ENCODE peak calls at places on chromosomes 7 and 10, in seven cellular contexts. One of them, this sample, is unnamed.

GRCh38 chr7:11698273-11698930 is 133.6 kb downstream of the THSD7A start:
- DNase-seq in prostate gland: no peak
- DNase-seq in HCT116: no peak
- DNase-seq in HepG2: no peak
- DNase-seq in upper lobe of left lung: no peak
- DNase-seq in transverse colon: no peak
- DNase-seq in breast epithelium: no peak
- DNase-seq in this sample: no peak

GRCh38 chr7:628826-629225 is 97.7 kb upstream of the DNAAF5 start:
- DNase-seq in HCT116: no peak
- DNase-seq in breast epithelium: no peak
- DNase-seq in HepG2: no peak
- DNase-seq in upper lobe of left lung: no peak
- DNase-seq in transverse colon: no peak
- DNase-seq in prostate gland: no peak
- DNase-seq in this sample: no peak

GRCh38 chr7:84232653-84233052 is 38.1 kb upstream of the SEMA3A start:
- DNase-seq in HCT116: no peak
- DNase-seq in prostate gland: no peak
- DNase-seq in upper lobe of left lung: no peak
- DNase-seq in HepG2: no peak
- DNase-seq in transverse colon: no peak
- DNase-seq in breast epithelium: no peak
- DNase-seq in this sample: no peak

GRCh38 chr7:607938-608337 is 88.3 kb upstream of the PDGFA start:
- DNase-seq in transverse colon: no peak
- DNase-seq in prostate gland: no peak
- DNase-seq in HCT116: no peak
- DNase-seq in HepG2: no peak
- DNase-seq in upper lobe of left lung: no peak
- DNase-seq in breast epithelium: no peak
- DNase-seq in this sample: no peak

GRCh38 chr10:4525095-4525494 is 300.9 kb upstream of the AKR1E2 start:
- DNase-seq in prostate gland: no peak
- DNase-seq in transverse colon: no peak
- DNase-seq in HCT116: no peak
- DNase-seq in HepG2: no peak
- DNase-seq in upper lobe of left lung: no peak
- DNase-seq in breast epithelium: no peak
- DNase-seq in this sample: no peak

GRCh38 chr7:39688611-39689485 is 65.5 kb downstream of the RALA start:
- DNase-seq in HepG2: no peak
- DNase-seq in upper lobe of left lung: no peak
- DNase-seq in breast epithelium: no peak
- DNase-seq in prostate gland: no peak
- DNase-seq in transverse colon: no peak
- DNase-seq in HCT116: no peak
- DNase-seq in this sample: no peak

GRCh38 chr7:95318501-95318900 is 5.8 kb downstream of the PON1 start:
- DNase-seq in breast epithelium: no peak
- DNase-seq in HepG2: peak; percentile 68
- DNase-seq in prostate gland: no peak
- DNase-seq in transverse colon: no peak
- DNase-seq in HCT116: no peak
- DNase-seq in upper lobe of left lung: no peak
- DNase-seq in this sample: no peak

GRCh38 chr7:129160161-129160911 is 15.8 kb downstream of the TSPAN33 start:
- DNase-seq in HCT116: no peak
- DNase-seq in breast epithelium: no peak
- DNase-seq in prostate gland: no peak
- DNase-seq in HepG2: no peak
- DNase-seq in upper lobe of left lung: no peak
- DNase-seq in transverse colon: no peak
- DNase-seq in this sample: no peak

GRCh38 chr7:134920026-134920758 is 66.1 kb upstream of the AGBL3 start:
- DNase-seq in prostate gland: no peak
- DNase-seq in HCT116: no peak
- DNase-seq in breast epithelium: no peak
- DNase-seq in transverse colon: no peak
- DNase-seq in upper lobe of left lung: no peak
- DNase-seq in HepG2: no peak
- DNase-seq in this sample: no peak

GRCh38 chr10:44897049-44897448 is 14.1 kb upstream of the TMEM72 start:
- DNase-seq in transverse colon: no peak
- DNase-seq in prostate gland: no peak
- DNase-seq in HCT116: no peak
- DNase-seq in upper lobe of left lung: no peak
- DNase-seq in HepG2: no peak
- DNase-seq in breast epithelium: no peak
- DNase-seq in this sample: no peak

GRCh38 chr7:110371709-110372108 is 719.2 kb upstream of the LRRN3 start:
- DNase-seq in prostate gland: no peak
- DNase-seq in breast epithelium: no peak
- DNase-seq in transverse colon: no peak
- DNase-seq in HCT116: no peak
- DNase-seq in HepG2: no peak
- DNase-seq in upper lobe of left lung: no peak
- DNase-seq in this sample: no peak

GRCh38 chr7:110372685-110373084 is 718.2 kb upstream of the LRRN3 start:
- DNase-seq in HCT116: no peak
- DNase-seq in HepG2: no peak
- DNase-seq in upper lobe of left lung: no peak
- DNase-seq in transverse colon: no peak
- DNase-seq in prostate gland: no peak
- DNase-seq in breast epithelium: no peak
- DNase-seq in this sample: no peak

GRCh38 chr7:110375068-110375467 is 715.9 kb upstream of the LRRN3 start:
- DNase-seq in HCT116: no peak
- DNase-seq in breast epithelium: no peak
- DNase-seq in prostate gland: no peak
- DNase-seq in transverse colon: no peak
- DNase-seq in HepG2: no peak
- DNase-seq in upper lobe of left lung: no peak
- DNase-seq in this sample: no peak

DNA sequence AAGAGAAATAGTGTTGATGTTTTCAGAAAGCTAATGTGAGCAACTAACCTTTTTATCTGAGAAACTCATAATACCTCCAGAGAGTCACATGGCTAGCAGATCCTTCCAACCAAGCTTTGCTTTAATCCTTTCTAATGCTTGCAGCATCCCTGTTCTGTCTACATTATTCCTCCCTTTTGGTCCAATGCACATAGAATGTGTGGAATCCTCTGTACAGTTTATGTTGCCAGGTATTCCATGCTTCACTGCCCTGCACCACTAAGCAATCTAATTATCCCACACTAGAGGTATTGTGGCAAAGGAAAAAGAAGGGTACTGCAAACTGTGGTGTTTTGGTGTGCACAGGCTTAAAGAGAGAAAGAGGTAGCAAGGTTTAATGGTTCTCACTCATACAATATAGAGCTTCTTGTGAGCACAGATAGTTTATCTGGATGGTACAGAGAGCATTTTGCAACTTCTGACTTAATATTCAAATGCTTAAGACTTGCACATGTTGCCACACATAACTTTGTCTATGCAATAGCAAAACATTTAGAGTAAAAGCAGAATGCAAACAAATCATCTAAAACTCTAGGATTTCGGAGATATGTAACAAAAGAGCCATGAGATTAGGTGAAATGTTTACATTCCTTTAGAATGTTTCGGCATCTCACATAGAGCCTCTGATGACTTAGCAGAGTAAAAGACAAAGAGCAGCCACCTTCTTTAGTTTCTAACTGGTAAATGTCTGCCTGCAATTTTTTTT is 717.2 kb upstream of the LRRN3 start:
- DNase-seq in upper lobe of left lung: no peak
- DNase-seq in prostate gland: no peak
- DNase-seq in HCT116: no peak
- DNase-seq in transverse colon: no peak
- DNase-seq in HepG2: no peak
- DNase-seq in breast epithelium: no peak
- DNase-seq in this sample: no peak
- TF ChIP-seq POLR2AphosphoS5 in upper lobe of left lung: no peak
- TF ChIP-seq POLR2AphosphoS5 in prostate gland: no peak
- TF ChIP-seq POLR2AphosphoS5 in HCT116: no peak
- TF ChIP-seq POLR2AphosphoS5 in transverse colon: no peak
- TF ChIP-seq POLR2AphosphoS5 in HepG2: no peak
- TF ChIP-seq POLR2AphosphoS5 in breast epithelium: no peak
- TF ChIP-seq POLR2AphosphoS5 in this sample: no peak

GRCh38 chr10:29734980-29735627 is 100.3 kb upstream of the SVIL start:
- DNase-seq in prostate gland: peak; percentile 33
- DNase-seq in transverse colon: peak; percentile 66
- DNase-seq in upper lobe of left lung: peak; percentile 71
- DNase-seq in HepG2: no peak
- DNase-seq in breast epithelium: peak; percentile 55
- DNase-seq in HCT116: no peak
- DNase-seq in this sample: peak; percentile 88
- TF ChIP-seq POLR2A in prostate gland: no peak
- TF ChIP-seq POLR2A in transverse colon: no peak
- TF ChIP-seq POLR2A in upper lobe of left lung: peak; percentile 58
- TF ChIP-seq POLR2A in HepG2: no peak
- TF ChIP-seq POLR2A in breast epithelium: no peak
- TF ChIP-seq POLR2A in HCT116: no peak
- TF ChIP-seq POLR2A in this sample: no peak

DNA sequence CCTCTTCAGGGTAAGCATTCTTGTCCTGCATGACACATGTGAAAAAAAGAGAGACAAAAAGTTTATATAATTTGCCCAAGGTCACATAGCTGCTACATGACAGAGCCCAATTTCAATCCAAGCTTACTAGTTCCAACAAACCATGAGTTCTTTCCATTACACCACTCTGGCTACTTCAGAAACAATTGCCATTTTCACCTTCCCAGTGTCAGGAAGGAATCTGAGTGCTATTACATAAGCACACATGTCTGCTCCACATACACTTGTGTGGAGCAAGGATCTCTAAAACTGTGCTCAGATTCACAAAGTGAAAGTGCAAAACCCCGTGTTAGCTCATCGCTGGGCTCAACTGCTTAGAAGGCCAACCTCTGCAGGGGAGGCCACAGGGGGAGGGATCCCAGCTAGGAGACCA is 356.2 kb upstream of the NFE2L3 start:
- DNase-seq in HCT116: no peak
- DNase-seq in upper lobe of left lung: no peak
- DNase-seq in transverse colon: no peak
- DNase-seq in prostate gland: no peak
- DNase-seq in breast epithelium: no peak
- DNase-seq in HepG2: no peak
- DNase-seq in this sample: no peak
- H3K4me3 ChIP-seq in HCT116: no peak overlapping the region
- H3K4me3 ChIP-seq in upper lobe of left lung: no peak overlapping the region
- H3K4me3 ChIP-seq in transverse colon: no peak overlapping the region
- H3K4me3 ChIP-seq in prostate gland: no peak overlapping the region
- H3K4me3 ChIP-seq in breast epithelium: no peak overlapping the region
- H3K4me3 ChIP-seq in HepG2: no peak overlapping the region
- H3K4me3 ChIP-seq in this sample: no peak overlapping the region

DNA sequence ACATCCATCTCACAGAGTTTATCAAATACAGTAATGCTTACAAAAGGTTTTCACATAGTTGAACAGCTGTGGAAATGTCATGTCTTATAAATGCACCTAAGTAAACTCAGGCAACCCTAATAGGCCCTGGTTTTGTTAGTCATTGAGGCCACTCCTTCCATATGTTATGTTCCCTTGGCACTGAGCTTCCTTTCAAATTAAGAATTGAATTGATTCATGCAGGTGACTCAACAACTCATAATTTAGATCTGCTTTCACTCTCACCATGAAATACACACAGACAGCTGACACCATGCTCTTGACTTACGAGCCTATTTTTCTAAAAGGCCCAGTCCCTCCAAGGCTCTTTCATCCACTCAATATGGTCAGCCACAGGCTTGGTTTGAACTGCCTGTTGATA is 476.9 kb downstream of the KCNMA1 start:
- DNase-seq in HepG2: no peak
- DNase-seq in breast epithelium: no peak
- DNase-seq in transverse colon: no peak
- DNase-seq in HCT116: no peak
- DNase-seq in prostate gland: no peak
- DNase-seq in upper lobe of left lung: no peak
- DNase-seq in this sample: no peak
- TF ChIP-seq POLR2AphosphoS5 in HepG2: no peak
- TF ChIP-seq POLR2AphosphoS5 in breast epithelium: no peak
- TF ChIP-seq POLR2AphosphoS5 in transverse colon: peak; percentile 70
- TF ChIP-seq POLR2AphosphoS5 in HCT116: no peak
- TF ChIP-seq POLR2AphosphoS5 in prostate gland: no peak
- TF ChIP-seq POLR2AphosphoS5 in upper lobe of left lung: no peak
- TF ChIP-seq POLR2AphosphoS5 in this sample: no peak

DNA sequence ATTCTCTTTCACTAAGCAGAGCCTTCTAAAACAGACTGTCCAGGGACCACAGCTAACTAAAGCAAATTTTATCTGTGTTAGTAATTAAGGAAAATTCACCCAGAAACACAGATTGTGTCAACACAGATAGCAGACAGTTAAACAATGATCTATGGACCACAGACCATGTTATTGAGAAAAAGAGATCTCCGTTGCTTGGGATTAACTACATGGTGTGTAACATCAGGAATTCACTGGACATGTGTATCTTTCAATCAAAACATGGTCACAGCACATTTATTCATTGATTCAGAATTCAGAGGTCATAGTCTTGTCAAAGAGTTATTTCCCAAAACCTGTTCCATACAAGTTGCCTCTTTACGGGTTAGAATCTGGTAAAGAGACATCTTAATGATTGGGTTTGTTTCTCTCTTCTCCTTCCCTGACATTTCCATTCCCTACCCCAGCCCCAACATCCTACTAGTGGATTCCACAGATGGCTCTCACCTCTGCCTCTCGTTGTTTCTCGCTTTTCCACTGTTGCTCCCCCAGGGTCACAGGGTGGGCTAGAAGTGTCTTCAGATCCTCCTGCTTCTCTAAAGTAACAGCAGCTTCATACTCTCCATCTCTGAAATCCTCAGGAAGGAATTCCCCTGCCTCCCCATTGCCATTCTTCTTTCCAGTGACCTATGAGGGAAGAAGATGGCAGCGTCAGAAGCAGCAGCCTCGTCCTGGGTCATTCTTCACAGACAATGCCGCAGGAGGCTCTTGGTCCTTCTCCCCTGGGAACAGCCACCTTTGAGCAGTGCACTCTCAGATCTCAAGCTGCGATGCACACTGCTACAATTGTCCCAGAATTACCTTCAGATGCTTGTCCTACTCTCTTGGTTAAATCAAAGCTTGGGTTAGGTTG is 958 bp downstream of the ANKRD1 start:
- DNase-seq in HepG2: no peak
- DNase-seq in HCT116: no peak
- DNase-seq in prostate gland: no peak
- DNase-seq in upper lobe of left lung: no peak
- DNase-seq in transverse colon: no peak
- DNase-seq in breast epithelium: no peak
- DNase-seq in this sample: no peak
- TF ChIP-seq POLR2A in HepG2: no peak
- TF ChIP-seq POLR2A in HCT116: no peak
- TF ChIP-seq POLR2A in prostate gland: no peak
- TF ChIP-seq POLR2A in upper lobe of left lung: no peak
- TF ChIP-seq POLR2A in transverse colon: no peak
- TF ChIP-seq POLR2A in breast epithelium: no peak
- TF ChIP-seq POLR2A in this sample: no peak

This sample was measured in suprapubic skin.